ENCODE peak calls at places on chromosomes 4 and X, in five cellular contexts. One of them, this sample, is unnamed.

GRCh38 chr4:86685401-86685800 is 91.3 kb downstream of the PTPN13 start:
- DNase-seq in HEK293T: no peak
- DNase-seq in GM12878: no peak
- DNase-seq in HepG2: peak; percentile 1
- DNase-seq in H1: no peak
- DNase-seq in this sample: no peak

GRCh38 chr4:112152496-112152895 is 7.2 kb downstream of the FAM241A start:
- DNase-seq in HepG2: no peak
- DNase-seq in H1: no peak
- DNase-seq in GM12878: no peak
- DNase-seq in HEK293T: no peak
- DNase-seq in this sample: no peak

GRCh38 chrX:12974217-12974796 is 603 bp upstream of the TMSB4X start:
- DNase-seq in HEK293T: no peak
- DNase-seq in HepG2: no peak
- DNase-seq in H1: peak; percentile 49
- DNase-seq in GM12878: no peak
- DNase-seq in this sample: no peak

GRCh38 chr4:189059996-189060570 is 880.6 kb upstream of the FRG1 start:
- DNase-seq in HepG2: no peak
- DNase-seq in GM12878: no peak
- DNase-seq in H1: no peak
- DNase-seq in HEK293T: no peak
- DNase-seq in this sample: no peak

GRCh38 chr4:158322119-158322518 is 111.8 kb downstream of the TMEM144 start:
- DNase-seq in GM12878: no peak
- DNase-seq in HEK293T: no peak
- DNase-seq in HepG2: no peak
- DNase-seq in H1: no peak
- DNase-seq in this sample: no peak

GRCh38 chr4:80989921-80990544 is 40.5 kb upstream of the BMP3 start:
- DNase-seq in GM12878: peak; percentile 26
- DNase-seq in H1: peak; percentile 43
- DNase-seq in HepG2: peak; percentile 40
- DNase-seq in HEK293T: peak; percentile 33
- DNase-seq in this sample: peak; percentile 44

GRCh38 chrX:134801267-134801666 is 143.0 kb upstream of the PLAC1 start:
- DNase-seq in GM12878: no peak
- DNase-seq in HEK293T: no peak
- DNase-seq in HepG2: peak; percentile 32
- DNase-seq in H1: no peak
- DNase-seq in this sample: no peak

GRCh38 chr4:154739111-154739510 is 4.7 kb upstream of the LRAT start:
- DNase-seq in HEK293T: no peak
- DNase-seq in GM12878: no peak
- DNase-seq in H1: no peak
- DNase-seq in HepG2: no peak
- DNase-seq in this sample: no peak

GRCh38 chr4:13599159-13599558 is 28.4 kb downstream of the BOD1L1 start:
- DNase-seq in HepG2: no peak
- DNase-seq in HEK293T: no peak
- DNase-seq in H1: peak; percentile 62
- DNase-seq in GM12878: no peak
- DNase-seq in this sample: peak; percentile 13

GRCh38 chrX:39848243-39848642 is 249.5 kb downstream of the BCOR start:
- DNase-seq in HEK293T: peak; percentile 39
- DNase-seq in HepG2: no peak
- DNase-seq in GM12878: no peak
- DNase-seq in H1: no peak
- DNase-seq in this sample: no peak

GRCh38 chr4:31194823-31195222 is 474.7 kb downstream of the PCDH7 start:
- DNase-seq in H1: no peak
- DNase-seq in HepG2: no peak
- DNase-seq in GM12878: no peak
- DNase-seq in HEK293T: no peak
- DNase-seq in this sample: no peak

GRCh38 chr4:37794046-37794445 is 32.4 kb upstream of the PGM2 start:
- DNase-seq in GM12878: no peak
- DNase-seq in HepG2: no peak
- DNase-seq in H1: no peak
- DNase-seq in HEK293T: no peak
- DNase-seq in this sample: no peak

GRCh38 chr4:174423257-174423944 is 98.9 kb downstream of the HPGD start:
- DNase-seq in HepG2: no peak
- DNase-seq in H1: no peak
- DNase-seq in GM12878: no peak
- DNase-seq in HEK293T: no peak
- DNase-seq in this sample: no peak

GRCh38 chr4:6471303-6472007 is 959 bp downstream of the PPP2R2C start:
- DNase-seq in HepG2: no peak
- DNase-seq in HEK293T: no peak
- DNase-seq in GM12878: no peak
- DNase-seq in H1: peak; percentile 49
- DNase-seq in this sample: no peak

GRCh38 chrX:85419293-85419692 is 39.8 kb upstream of the POF1B start:
- DNase-seq in GM12878: no peak
- DNase-seq in HEK293T: no peak
- DNase-seq in HepG2: no peak
- DNase-seq in H1: no peak
- DNase-seq in this sample: no peak

GRCh38 chrX:148135738-148136137 is 154.6 kb downstream of the FMR1NB start:
- DNase-seq in HEK293T: no peak
- DNase-seq in HepG2: no peak
- DNase-seq in H1: no peak
- DNase-seq in GM12878: no peak
- DNase-seq in this sample: no peak

GRCh38 chrX:38627683-38628082 is 66.3 kb downstream of the TSPAN7 start:
- DNase-seq in GM12878: no peak
- DNase-seq in HEK293T: peak; percentile 58
- DNase-seq in HepG2: peak; percentile 45
- DNase-seq in H1: no peak
- DNase-seq in this sample: peak; percentile 50

GRCh38 chr4:186725422-186726149 is 1.9 kb upstream of the FAT1 start:
- DNase-seq in HepG2: peak; percentile 68
- DNase-seq in H1: peak; percentile 78
- DNase-seq in HEK293T: peak; percentile 36
- DNase-seq in GM12878: no peak
- DNase-seq in this sample: no peak

GRCh38 chr4:6090936-6091335 is 72.7 kb upstream of the C4orf50 start:
- DNase-seq in HEK293T: no peak
- DNase-seq in GM12878: no peak
- DNase-seq in H1: no peak
- DNase-seq in HepG2: no peak
- DNase-seq in this sample: no peak

DNA sequence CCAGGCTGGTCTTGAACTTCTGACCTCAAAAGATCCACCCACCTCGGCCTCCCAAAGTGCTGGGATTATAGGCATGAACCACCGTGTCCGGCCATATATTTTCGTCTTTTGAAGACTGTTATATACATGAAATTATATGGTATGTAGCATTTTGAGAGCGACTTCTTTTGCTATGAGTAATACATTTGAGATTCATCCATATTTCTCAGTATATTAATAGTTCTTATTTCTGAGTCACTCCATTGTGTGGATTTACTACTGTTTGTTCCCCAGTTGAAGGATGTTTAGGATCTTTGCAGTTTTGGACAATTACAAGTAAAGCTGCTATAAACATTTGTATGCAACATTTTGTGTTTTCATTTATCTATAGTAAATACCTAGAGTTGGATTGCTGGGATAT is 34.9 kb downstream of the GNL3L start:
- DNase-seq in HepG2: no peak
- DNase-seq in GM12878: no peak
- DNase-seq in HEK293T: no peak
- DNase-seq in H1: no peak
- DNase-seq in this sample: no peak
- TF ChIP-seq SUZ12 in HepG2: no peak
- TF ChIP-seq SUZ12 in GM12878: no peak
- TF ChIP-seq SUZ12 in HEK293T: no peak
- TF ChIP-seq SUZ12 in H1: no peak
- TF ChIP-seq SUZ12 in this sample: no peak

DNA sequence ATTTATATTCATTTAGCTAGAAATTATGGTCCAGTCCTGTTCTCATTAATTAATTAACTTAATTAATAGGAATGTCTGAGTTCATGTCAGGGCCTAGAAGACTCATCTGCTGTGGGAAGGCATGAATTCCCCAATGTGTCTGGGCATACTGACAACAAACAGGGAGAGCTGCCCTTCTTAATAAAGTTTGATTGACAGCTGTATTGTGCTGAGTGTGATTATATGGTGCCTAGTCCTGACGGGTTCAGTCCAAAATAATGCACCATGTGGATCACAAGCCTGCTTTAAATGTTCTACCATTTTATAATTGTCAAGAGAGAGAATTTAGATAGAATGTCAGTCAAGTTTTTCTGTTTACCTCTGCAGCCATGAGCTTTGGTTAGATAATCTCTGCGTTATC is 34.6 kb downstream of the ANXA10 start:
- DNase-seq in H1: no peak
- DNase-seq in HEK293T: no peak
- DNase-seq in HepG2: no peak
- DNase-seq in GM12878: no peak
- DNase-seq in this sample: no peak
- TF ChIP-seq SUZ12 in H1: no peak
- TF ChIP-seq SUZ12 in HEK293T: no peak
- TF ChIP-seq SUZ12 in HepG2: no peak
- TF ChIP-seq SUZ12 in GM12878: no peak
- TF ChIP-seq SUZ12 in this sample: no peak

GRCh38 chrX:155967653-155968052 is 29.8 kb upstream of the IL9R start:
- DNase-seq in HEK293T: no peak
- DNase-seq in GM12878: no peak
- DNase-seq in HepG2: no peak
- DNase-seq in H1: no peak
- DNase-seq in this sample: no peak

GRCh38 chrX:155962906-155963305 is 34.6 kb upstream of the IL9R start:
- DNase-seq in HepG2: no peak
- DNase-seq in H1: no peak
- DNase-seq in GM12878: no peak
- DNase-seq in HEK293T: no peak
- DNase-seq in this sample: no peak

GRCh38 chrX:155968106-155968714 is 29.3 kb upstream of the IL9R start:
- DNase-seq in HepG2: no peak
- DNase-seq in H1: no peak
- DNase-seq in HEK293T: no peak
- DNase-seq in GM12878: no peak
- DNase-seq in this sample: no peak

DNA sequence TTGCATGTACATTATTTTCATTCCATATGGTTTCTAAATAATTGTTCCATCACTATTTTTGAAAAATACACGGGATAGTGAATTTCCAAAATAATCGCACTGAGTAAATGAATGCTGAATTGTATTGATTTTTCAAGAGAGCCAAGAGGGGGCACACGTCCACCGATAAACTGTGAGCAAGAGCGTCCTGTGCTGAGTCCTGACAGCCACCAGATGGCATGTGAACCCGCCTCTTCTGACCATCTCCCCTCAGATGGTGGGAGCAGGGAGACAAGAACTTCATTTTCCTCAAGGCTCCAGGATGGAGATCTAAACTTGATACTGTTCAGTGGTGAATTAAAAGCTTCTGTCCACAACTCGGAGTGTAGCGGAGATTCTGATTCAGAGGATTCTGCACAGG is 30.6 kb upstream of the IL9R start:
- DNase-seq in HEK293T: peak; percentile 58
- DNase-seq in HepG2: peak; percentile 54
- DNase-seq in GM12878: peak; percentile 12
- DNase-seq in H1: peak; percentile 43
- DNase-seq in this sample: peak; percentile 35
- TF ChIP-seq SUZ12 in HEK293T: no peak
- TF ChIP-seq SUZ12 in HepG2: no peak
- TF ChIP-seq SUZ12 in GM12878: no peak
- TF ChIP-seq SUZ12 in H1: no peak
- TF ChIP-seq SUZ12 in this sample: no peak

GRCh38 chrX:110244951-110245480 is 72.9 kb downstream of the AMMECR1 start:
- DNase-seq in H1: no peak
- DNase-seq in HEK293T: no peak
- DNase-seq in HepG2: no peak
- DNase-seq in GM12878: no peak
- DNase-seq in this sample: no peak
- TF ChIP-seq SUZ12 in H1: no peak
- TF ChIP-seq SUZ12 in HEK293T: no peak
- TF ChIP-seq SUZ12 in HepG2: no peak
- TF ChIP-seq SUZ12 in GM12878: no peak
- TF ChIP-seq SUZ12 in this sample: no peak

GRCh38 chrX:7062276-7062675 is 85.2 kb upstream of the STS start:
- DNase-seq in HEK293T: no peak
- DNase-seq in H1: no peak
- DNase-seq in HepG2: no peak
- DNase-seq in GM12878: no peak
- DNase-seq in this sample: no peak

GRCh38 chrX:7060444-7060843 is 87.1 kb upstream of the STS start:
- DNase-seq in H1: no peak
- DNase-seq in GM12878: no peak
- DNase-seq in HEK293T: no peak
- DNase-seq in HepG2: no peak
- DNase-seq in this sample: no peak

GRCh38 chrX:7061429-7061828 is 86.1 kb upstream of the STS start:
- DNase-seq in HepG2: no peak
- DNase-seq in GM12878: no peak
- DNase-seq in H1: no peak
- DNase-seq in HEK293T: no peak
- DNase-seq in this sample: no peak

GRCh38 chrX:7062912-7063311 is 84.6 kb upstream of the STS start:
- DNase-seq in H1: no peak
- DNase-seq in GM12878: no peak
- DNase-seq in HepG2: no peak
- DNase-seq in HEK293T: no peak
- DNase-seq in this sample: no peak

DNA sequence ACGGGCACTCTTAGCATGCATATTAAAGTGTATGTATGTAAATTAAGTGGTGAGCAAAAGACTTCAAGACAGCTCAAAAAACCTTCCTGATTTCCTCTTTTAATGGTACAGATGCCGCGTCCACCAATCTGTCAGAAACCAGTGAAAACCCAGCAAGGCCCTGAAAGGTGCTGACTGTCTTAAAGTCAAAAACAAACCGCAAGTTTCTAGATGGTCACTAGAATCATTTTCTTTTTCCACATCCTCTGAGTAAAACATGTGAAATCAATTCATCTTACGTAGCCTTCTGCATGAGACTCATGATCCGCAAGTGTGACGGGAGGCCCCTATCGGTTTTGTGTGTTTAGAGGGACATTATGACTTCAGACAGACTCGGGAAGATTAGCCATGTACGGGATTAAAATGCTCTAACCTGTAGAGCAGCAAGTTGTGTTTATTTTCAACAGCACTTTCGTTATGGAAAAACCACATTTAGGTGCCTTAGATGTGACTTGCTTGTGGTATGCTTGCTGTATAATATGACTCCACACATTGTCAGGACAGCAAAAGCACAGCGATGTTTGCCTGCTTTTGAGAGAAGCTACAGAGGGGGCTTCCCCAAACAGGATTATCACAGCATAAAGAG is 88.2 kb upstream of the STS start:
- DNase-seq in HepG2: no peak
- DNase-seq in GM12878: peak; percentile 89
- DNase-seq in HEK293T: no peak
- DNase-seq in H1: no peak
- DNase-seq in this sample: no peak
- TF ChIP-seq SUZ12 in HepG2: no peak
- TF ChIP-seq SUZ12 in GM12878: no peak
- TF ChIP-seq SUZ12 in HEK293T: no peak
- TF ChIP-seq SUZ12 in H1: no peak
- TF ChIP-seq SUZ12 in this sample: no peak

This sample was measured in NT2/D1.